ENCODE peak calls at places on chromosomes 16 and 17, in four cellular contexts. One of them, this sample, is unnamed.

GRCh38 chr17:7593296-7593695 is 3.4 kb upstream of the SOX15 start:
- DNase-seq in adrenal gland: no peak
- DNase-seq in breast epithelium: no peak
- DNase-seq in A549: no peak
- DNase-seq in this sample: no peak

GRCh38 chr16:89502319-89502843 is 5.8 kb upstream of the SPG7 start:
- DNase-seq in adrenal gland: no peak
- DNase-seq in breast epithelium: no peak
- DNase-seq in A549: peak
- DNase-seq in this sample: no peak

GRCh38 chr17:57985675-57985974 is 2.4 kb downstream of the VEZF1 start:
- DNase-seq in adrenal gland: no peak
- DNase-seq in breast epithelium: no peak
- DNase-seq in A549: peak
- DNase-seq in this sample: no peak

GRCh38 chr16:4795181-4795827 is at the start of gene SMIM22:
- DNase-seq in adrenal gland: no peak
- DNase-seq in breast epithelium: no peak
- DNase-seq in A549: no peak
- DNase-seq in this sample: no peak

GRCh38 chr16:88638323-88639230 is at the start of gene IL17C:
- DNase-seq in adrenal gland: no peak
- DNase-seq in breast epithelium: no peak
- DNase-seq in A549: no peak
- DNase-seq in this sample: no peak

GRCh38 chr17:63001689-63002394 is 35.8 kb downstream of the TANC2 start:
- DNase-seq in adrenal gland: no peak
- DNase-seq in breast epithelium: no peak
- DNase-seq in A549: no peak
- DNase-seq in this sample: no peak

GRCh38 chr16:4660454-4661007 is 32.8 kb upstream of the NUDT16L1 start:
- DNase-seq in adrenal gland: no peak
- DNase-seq in breast epithelium: peak
- DNase-seq in A549: no peak
- DNase-seq in this sample: no peak

GRCh38 chr17:42342242-42343008 is 45.8 kb downstream of the STAT3 start:
- DNase-seq in adrenal gland: peak
- DNase-seq in breast epithelium: no peak
- DNase-seq in A549: no peak
- DNase-seq in this sample: peak

GRCh38 chr16:47323241-47323640 is 137.6 kb downstream of the ITFG1 start:
- DNase-seq in adrenal gland: no peak
- DNase-seq in breast epithelium: no peak
- DNase-seq in A549: no peak
- DNase-seq in this sample: no peak

GRCh38 chr16:68074850-68075249 is 10.3 kb upstream of the NFATC3 start:
- DNase-seq in adrenal gland: no peak
- DNase-seq in breast epithelium: no peak
- DNase-seq in A549: no peak
- DNase-seq in this sample: peak

GRCh38 chr17:45438931-45439610 is 6.4 kb upstream of the ARHGAP27 start:
- DNase-seq in adrenal gland: no peak
- DNase-seq in breast epithelium: no peak
- DNase-seq in A549: no peak
- DNase-seq in this sample: no peak

GRCh38 chr17:37737971-37738370 is 6.9 kb downstream of the HNF1B start:
- DNase-seq in adrenal gland: no peak
- DNase-seq in breast epithelium: no peak
- DNase-seq in A549: no peak
- DNase-seq in this sample: no peak

GRCh38 chr17:43767053-43767712 is 8.6 kb upstream of the SOST start:
- DNase-seq in adrenal gland: no peak
- DNase-seq in breast epithelium: no peak
- DNase-seq in A549: no peak
- DNase-seq in this sample: no peak

GRCh38 chr17:74180336-74180735 is 23.1 kb upstream of the RPL38 start:
- DNase-seq in adrenal gland: no peak
- DNase-seq in breast epithelium: no peak
- DNase-seq in A549: no peak
- DNase-seq in this sample: no peak

GRCh38 chr17:62666061-62666800 is 38.8 kb downstream of the MRC2 start:
- DNase-seq in adrenal gland: no peak
- DNase-seq in breast epithelium: no peak
- DNase-seq in A549: no peak
- DNase-seq in this sample: no peak

GRCh38 chr17:65697661-65698060 is 136.2 kb upstream of the AXIN2 start:
- DNase-seq in adrenal gland: no peak
- DNase-seq in breast epithelium: no peak
- DNase-seq in A549: no peak
- DNase-seq in this sample: no peak
- TF ChIP-seq CTCF in adrenal gland: no peak
- TF ChIP-seq CTCF in breast epithelium: no peak
- TF ChIP-seq CTCF in A549: no peak
- TF ChIP-seq CTCF in this sample: no peak

GRCh38 chr16:57000271-57001025 is 11.1 kb downstream of the NLRC5 start:
- DNase-seq in adrenal gland: peak
- DNase-seq in breast epithelium: no peak
- DNase-seq in A549: peak
- DNase-seq in this sample: no peak
- H3K27ac ChIP-seq in adrenal gland: peak
- H3K27ac ChIP-seq in breast epithelium: peak
- H3K27ac ChIP-seq in A549: no peak
- H3K27ac ChIP-seq in this sample: no peak

GRCh38 chr16:55640714-55641327 is 15.0 kb upstream of the SLC6A2 start:
- DNase-seq in adrenal gland: no peak
- DNase-seq in breast epithelium: no peak
- DNase-seq in A549: no peak
- DNase-seq in this sample: no peak

GRCh38 chr16:55641430-55642056 is 14.2 kb upstream of the SLC6A2 start:
- DNase-seq in adrenal gland: no peak
- DNase-seq in breast epithelium: no peak
- DNase-seq in A549: no peak
- DNase-seq in this sample: no peak

GRCh38 chr16:55642611-55643010 is 13.2 kb upstream of the SLC6A2 start:
- DNase-seq in adrenal gland: no peak
- DNase-seq in breast epithelium: no peak
- DNase-seq in A549: no peak
- DNase-seq in this sample: no peak

GRCh38 chr16:55645986-55646385 is 9.8 kb upstream of the SLC6A2 start:
- DNase-seq in adrenal gland: no peak
- DNase-seq in breast epithelium: no peak
- DNase-seq in A549: no peak
- DNase-seq in this sample: no peak

GRCh38 chr16:55643161-55643970 is 12.4 kb upstream of the SLC6A2 start:
- DNase-seq in adrenal gland: no peak
- DNase-seq in breast epithelium: no peak
- DNase-seq in A549: no peak
- DNase-seq in this sample: no peak
- TF ChIP-seq CTCF in adrenal gland: no peak
- TF ChIP-seq CTCF in breast epithelium: no peak
- TF ChIP-seq CTCF in A549: no peak
- TF ChIP-seq CTCF in this sample: no peak

GRCh38 chr17:66654341-66654740 is 180.6 kb upstream of the CACNG5 start:
- DNase-seq in adrenal gland: no peak
- DNase-seq in breast epithelium: no peak
- DNase-seq in A549: no peak
- DNase-seq in this sample: no peak
- H3K27ac ChIP-seq in adrenal gland: no peak
- H3K27ac ChIP-seq in breast epithelium: no peak
- H3K27ac ChIP-seq in A549: no peak
- H3K27ac ChIP-seq in this sample: no peak

GRCh38 chr16:70529051-70529777 is 5.6 kb downstream of the SF3B3 start:
- DNase-seq in adrenal gland: no peak
- DNase-seq in breast epithelium: no peak
- DNase-seq in A549: peak
- DNase-seq in this sample: no peak
- TF ChIP-seq CTCF in adrenal gland: peak
- TF ChIP-seq CTCF in breast epithelium: peak
- TF ChIP-seq CTCF in A549: peak
- TF ChIP-seq CTCF in this sample: no peak

GRCh38 chr17:19248149-19248922 is 11.2 kb downstream of the EPN2 start:
- DNase-seq in adrenal gland: no peak
- DNase-seq in breast epithelium: no peak
- DNase-seq in A549: no peak
- DNase-seq in this sample: no peak
- H3K27ac ChIP-seq in adrenal gland: peak
- H3K27ac ChIP-seq in breast epithelium: peak
- H3K27ac ChIP-seq in A549: no peak
- H3K27ac ChIP-seq in this sample: no peak

This sample was measured in HL-60.